ENCODE peak calls at places on chromosomes 3 and 15, in four cellular contexts. P is WTC11, H is GM12878, N is K562. F is an unnamed sample.

GRCh38 chr3:145959457-145960088 is 201.4 kb downstream of the PLOD2 start:
- DNase-seq in P (no peak), H (no peak), N (no peak), F (no peak)

GRCh38 chr15:82100116-82100795 is 54.4 kb upstream of the MEX3B start:
- DNase-seq in P (no peak), H (no peak), N (no peak), F (no peak)

GRCh38 chr15:29952245-29952644 is 130.0 kb upstream of the TJP1 start:
- DNase-seq in P (no peak), H (no peak), N (no peak), F (peak)

GRCh38 chr3:41710646-41711388 is 251.1 kb downstream of the ULK4 start:
- DNase-seq in P (peak), H (no peak), N (no peak), F (no peak)

GRCh38 chr3:185825639-185826481 is 1.0 kb upstream of the IGF2BP2 start:
- DNase-seq in P (peak), H (no peak), N (peak), F (peak)

GRCh38 chr15:98790270-98790669 is 141.9 kb downstream of the IGF1R start:
- DNase-seq in P (no peak), H (no peak), N (no peak), F (no peak)

GRCh38 chr15:88127477-88127799 is 129.1 kb downstream of the NTRK3 start:
- DNase-seq in P (no peak), H (no peak), N (no peak), F (no peak)

GRCh38 chr15:100958326-100959065 is 39.3 kb downstream of the LRRK1 start:
- DNase-seq in P (no peak), H (no peak), N (no peak), F (no peak)

GRCh38 chr15:38670142-38671002 is 105.8 kb upstream of the RASGRP1 start:
- DNase-seq in P (no peak), H (no peak), N (no peak), F (no peak)

GRCh38 chr15:88624971-88625290 is 3.8 kb downstream of the AEN start:
- DNase-seq in P (no peak), H (no peak), N (no peak), F (no peak)

GRCh38 chr3:168096210-168096795 is 579 bp upstream of the GOLIM4 start:
- DNase-seq in P (peak), H (peak), N (peak), F (peak)

GRCh38 chr3:127457094-127457475 is 133.4 kb downstream of the TPRA1 start:
- DNase-seq in P (peak), H (no peak), N (no peak), F (no peak)

GRCh38 chr15:74123131-74123429 is 7.3 kb upstream of the ISLR2 start:
- DNase-seq in P (peak), H (no peak), N (no peak), F (no peak)

GRCh38 chr15:73996939-73997338 is 2.4 kb downstream of the PML start:
- DNase-seq in P (no peak), H (no peak), N (no peak), F (no peak)

GRCh38 chr3:15063656-15064286 is 1.3 kb downstream of the MRPS25 start:
- DNase-seq in P (no peak), H (no peak), N (no peak), F (peak)

GRCh38 chr3:160179906-160180305 is 45.3 kb upstream of the C3orf80 start:
- DNase-seq in P (no peak), H (no peak), N (no peak), F (no peak)

GRCh38 chr15:39556461-39556860 is 24.4 kb upstream of the THBS1 start:
- DNase-seq in P (no peak), H (no peak), N (no peak), F (no peak)

GRCh38 chr15:76823303-76823702 is 81.8 kb downstream of the SCAPER start:
- DNase-seq in P (no peak), H (no peak), N (no peak), F (no peak)

GRCh38 chr15:27514526-27514925 is 543.5 kb downstream of the GABRG3 start:
- DNase-seq in P (no peak), H (no peak), N (no peak), F (no peak)

GRCh38 chr3:142735462-142735861 is 11.6 kb downstream of the TRPC1 start:
- DNase-seq in P (no peak), H (no peak), N (no peak), F (peak)

GRCh38 chr15:60299452-60300047 is 98.2 kb downstream of the ANXA2 start:
- DNase-seq in P (peak), H (no peak), N (peak), F (peak)

GRCh38 chr3:34206996-34207395 is 408.6 kb downstream of the PDCD6IP start:
- DNase-seq in P (no peak), H (no peak), N (no peak), F (no peak)

GRCh38 chr15:67189326-67190051 is 65.0 kb downstream of the AAGAB start:
- DNase-seq in P (no peak), H (no peak), N (no peak), F (no peak)

GRCh38 chr3:67719333-67719732 is 64.9 kb upstream of the SUCLG2 start:
- DNase-seq in P (no peak), H (no peak), N (no peak), F (no peak)

GRCh38 chr15:99305761-99306505 is 54.7 kb downstream of the LRRC28 start:
- DNase-seq in P (no peak), H (no peak), N (no peak), F (no peak)

GRCh38 chr3:188546835-188547670 is 393.1 kb downstream of the LPP start:
- DNase-seq in P (no peak), H (no peak), N (no peak), F (no peak)

GRCh38 chr3:30681276-30682211 is 75.1 kb downstream of the TGFBR2 start:
- DNase-seq in P (no peak), H (no peak), N (no peak), F (peak)
- TF ChIP-seq USF1 in P (no peak), H (no peak), N (no peak), F (no peak)

DNA sequence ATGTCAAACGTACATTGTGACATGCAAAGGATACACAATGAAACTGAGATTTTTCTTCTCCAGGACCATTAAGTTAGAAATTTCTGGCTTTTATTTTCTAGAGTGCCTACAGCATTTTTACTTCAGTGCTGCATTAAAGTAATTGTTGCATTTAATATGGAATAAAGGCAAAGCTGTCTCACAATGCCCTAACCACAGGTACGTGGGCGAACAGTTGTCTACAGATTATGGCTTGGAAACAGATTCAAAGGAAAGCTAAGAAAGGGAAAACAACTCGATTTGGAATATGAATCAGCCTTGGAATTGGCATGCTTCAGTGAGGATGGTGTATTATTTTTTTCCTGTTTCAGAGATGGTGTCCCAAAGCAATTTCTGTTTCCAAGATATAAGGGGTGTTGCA is 79.1 kb upstream of the TUSC7 start:
- DNase-seq in P (no peak), H (no peak), N (no peak), F (no peak)
- TF ChIP-seq USF1 in P (no peak), H (no peak), N (no peak), F (no peak)

GRCh38 chr3:101829878-101830277 is 19.4 kb upstream of the NFKBIZ start:
- DNase-seq in P (no peak), H (no peak), N (no peak), F (no peak)

GRCh38 chr3:101829066-101829830 is 20.1 kb upstream of the NFKBIZ start:
- DNase-seq in P (no peak), H (no peak), N (no peak), F (no peak)

GRCh38 chr3:101828289-101828688 is 21.0 kb upstream of the NFKBIZ start:
- DNase-seq in P (no peak), H (no peak), N (no peak), F (no peak)

GRCh38 chr3:101825904-101826445 is 23.3 kb upstream of the NFKBIZ start:
- DNase-seq in P (no peak), H (no peak), N (no peak), F (no peak)

GRCh38 chr3:101827211-101828174 is 21.8 kb upstream of the NFKBIZ start:
- DNase-seq in P (peak), H (peak), N (peak), F (peak)
- TF ChIP-seq USF1 in P (no peak), H (no peak), N (no peak), F (no peak)

DNA sequence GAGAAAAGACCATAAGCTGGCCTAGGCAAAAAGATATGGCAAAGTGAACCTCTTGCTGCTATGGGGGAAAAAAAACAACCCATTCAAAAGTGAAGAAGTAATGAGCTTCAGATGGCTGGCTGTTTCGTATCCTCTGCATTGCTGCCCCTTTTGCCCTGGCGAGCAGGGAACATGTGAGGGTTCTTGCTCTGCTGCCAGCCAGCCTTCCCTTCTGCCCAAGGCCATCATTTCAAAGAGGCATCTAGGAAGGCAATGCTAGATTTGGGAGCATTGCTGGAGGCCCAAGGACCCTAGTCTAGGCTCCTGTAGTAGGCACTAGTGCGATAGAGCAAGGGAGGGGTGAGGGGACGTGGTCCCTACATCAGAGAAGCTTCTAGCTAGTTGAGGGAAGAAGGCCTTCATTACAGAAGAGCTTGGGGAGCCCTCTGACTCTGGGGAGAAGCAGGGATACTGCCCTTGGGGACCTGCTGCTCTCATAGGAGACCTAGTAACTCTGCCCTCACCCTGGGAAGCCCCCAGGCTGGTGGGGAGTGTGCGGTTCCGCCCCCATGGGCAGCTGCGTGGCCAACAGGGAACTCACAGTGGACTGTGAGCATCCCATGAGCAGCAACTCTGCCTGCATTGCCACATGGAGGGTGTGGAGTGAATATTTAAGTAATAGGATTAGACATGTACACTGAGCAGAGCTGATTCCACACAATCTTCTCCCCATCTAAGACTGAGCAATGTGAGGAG is 21.3 kb downstream of the ITGA11 start:
- DNase-seq in P (no peak), H (no peak), N (no peak), F (no peak)
- TF ChIP-seq USF1 in P (no peak), H (no peak), N (no peak), F (no peak)

DNA sequence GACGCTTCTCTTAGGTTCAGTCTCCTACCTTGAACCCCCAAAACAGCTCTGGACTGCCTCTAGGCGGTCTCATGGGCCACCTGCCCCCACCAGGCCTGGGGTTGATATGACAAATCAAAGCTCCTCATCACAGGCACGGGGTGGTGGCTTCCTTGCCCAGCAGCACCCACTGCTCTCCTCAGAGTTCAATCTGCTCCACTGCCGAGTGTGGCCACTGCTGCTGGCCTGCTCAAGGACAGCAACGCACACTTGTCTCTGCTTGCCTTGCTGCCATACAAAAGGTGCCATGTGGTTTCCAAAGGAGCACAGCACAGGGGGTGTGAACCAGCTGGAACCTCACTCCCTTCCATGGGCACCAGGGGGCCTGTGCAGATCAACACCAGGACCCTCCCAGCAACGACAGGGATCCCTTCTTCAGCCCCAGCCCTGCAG is 10.2 kb downstream of the KBTBD13 start:
- DNase-seq in P (no peak), H (no peak), N (no peak), F (peak)
- TF ChIP-seq USF1 in P (no peak), H (no peak), N (no peak), F (no peak)

GRCh38 chr3:131795382-131796085 is 239.3 kb downstream of the CPNE4 start:
- DNase-seq in P (no peak), H (no peak), N (peak), F (no peak)

GRCh38 chr3:131794766-131795381 is 239.9 kb downstream of the CPNE4 start:
- DNase-seq in P (peak), H (no peak), N (peak), F (peak)

GRCh38 chr3:131801566-131801965 is 233.2 kb downstream of the CPNE4 start:
- DNase-seq in P (no peak), H (no peak), N (no peak), F (no peak)

GRCh38 chr3:131802029-131802428 is 232.8 kb downstream of the CPNE4 start:
- DNase-seq in P (no peak), H (no peak), N (no peak), F (no peak)

GRCh38 chr3:131796558-131796957 is 238.3 kb downstream of the CPNE4 start:
- DNase-seq in P (peak), H (peak), N (no peak), F (no peak)
- TF ChIP-seq USF1 in P (no peak), H (no peak), N (no peak), F (no peak)

GRCh38 chr15:91855684-91856553 is 2.4 kb downstream of the SLCO3A1 start:
- DNase-seq in P (peak), H (peak), N (no peak), F (peak)

GRCh38 chr15:91853968-91854943 is 748 bp downstream of the SLCO3A1 start:
- DNase-seq in P (peak), H (no peak), N (no peak), F (peak)

GRCh38 chr15:91852741-91853500 is 587 bp upstream of the SLCO3A1 start:
- DNase-seq in P (peak), H (no peak), N (peak), F (peak)

GRCh38 chr15:91855241-91855640 is 1.7 kb downstream of the SLCO3A1 start:
- DNase-seq in P (no peak), H (no peak), N (no peak), F (no peak)

DNA sequence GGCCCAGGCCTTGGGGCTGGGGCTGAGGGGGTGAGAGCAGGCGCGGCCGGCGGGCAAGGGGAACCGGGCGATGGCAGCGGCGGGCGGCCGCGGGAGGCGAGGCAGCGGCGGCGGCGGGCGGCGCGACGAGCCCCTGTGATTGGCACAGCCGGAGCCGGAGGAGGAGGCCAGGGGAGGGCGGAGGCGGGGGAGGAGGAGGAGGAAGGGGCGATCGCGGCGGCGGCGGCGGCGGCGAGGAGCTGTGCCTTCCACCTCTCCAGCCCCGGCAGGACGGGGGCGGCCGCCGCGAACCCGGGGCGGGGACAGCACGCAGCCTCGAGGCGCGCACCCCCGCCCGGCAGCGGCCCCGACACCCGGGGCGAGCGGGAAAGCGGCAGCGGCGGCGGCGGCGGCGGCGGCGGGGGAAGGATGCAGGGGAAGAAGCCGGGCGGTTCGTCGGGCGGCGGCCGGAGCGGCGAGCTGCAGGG is at the start of gene SLCO3A1:
- DNase-seq in P (peak), H (no peak), N (no peak), F (peak)
- TF ChIP-seq USF1 in P (no peak), H (no peak), N (no peak), F (no peak)

GRCh38 chr15:57367556-57367955 is 8.7 kb upstream of the CGNL1 start:
- DNase-seq in P (no peak), H (no peak), N (no peak), F (no peak)
- TF ChIP-seq USF1 in P (no peak), H (no peak), N (no peak), F (no peak)